ENCODE peak calls at places on chromosome 5, in six cellular contexts. F is aorta; O is activated CD4-positive, alpha-beta T cell treated with anti-CD3 and anti-CD28 coated beads for 48 hours; E is activated T-cell treated with anti-CD3 and anti-CD28 coated beads for 1 hour; B is NCI-H2227 treated with DMSO at 0.1 percent for 48 hours; V is activated naive CD4-positive, alpha-beta T cell treated with anti-CD3 and anti-CD28 coated beads, Interleukin-2, amount 50 U/mL, for 16 hours. N is an unnamed sample.

GRCh38 chr5:127934791-127935256 is 148.7 kb upstream of the SLC12A2 start:
- DNase-seq in F (no peak), B (no peak), V (no peak), O (no peak), E (no peak), N (peak; percentile 70)

GRCh38 chr5:162209005-162209605 is 141.5 kb downstream of the GABRG2 start:
- DNase-seq in F (no peak), V (no peak), O (peak; percentile 9), E (no peak), B (no peak), N (no peak)

GRCh38 chr5:68041293-68041692 is 174.3 kb upstream of the PIK3R1 start:
- DNase-seq in V (no peak), B (no peak), F (peak; percentile 56), O (no peak), E (no peak), N (no peak)

GRCh38 chr5:170562166-170562565 is 58.3 kb downstream of the KCNIP1 start:
- DNase-seq in E (no peak), V (no peak), F (no peak), O (no peak), B (no peak), N (no peak)

GRCh38 chr5:83567741-83568530 is 96.4 kb downstream of the VCAN start:
- DNase-seq in F (no peak), O (no peak), E (no peak), V (no peak), B (no peak), N (no peak)

GRCh38 chr5:122790354-122791123 is 15.7 kb downstream of the SNX2 start:
- DNase-seq in F (no peak), V (no peak), O (no peak), E (no peak), B (no peak), N (no peak)

GRCh38 chr5:161546463-161547301 is at the start of gene GABRB2:
- DNase-seq in B (peak; percentile 33), O (peak; percentile 56), F (peak; percentile 63), V (peak; percentile 21), E (no peak), N (peak; percentile 62)

GRCh38 chr5:25427233-25427632 is 782.5 kb upstream of the CDH10 start:
- DNase-seq in E (no peak), V (no peak), B (no peak), F (no peak), O (no peak), N (no peak)

GRCh38 chr5:92749943-92750342 is 831.1 kb downstream of the NR2F1-AS1 start:
- DNase-seq in B (no peak), V (no peak), O (no peak), E (no peak), F (no peak), N (no peak)

GRCh38 chr5:40401965-40402364 is 277.8 kb upstream of the PTGER4 start:
- DNase-seq in F (no peak), B (no peak), V (peak; percentile 62), O (peak; percentile 65), E (no peak), N (no peak)

GRCh38 chr5:68239485-68239884 is 23.9 kb downstream of the PIK3R1 start:
- DNase-seq in V (peak; percentile 79), E (peak; percentile 65), B (no peak), F (peak; percentile 90), O (peak; percentile 88), N (no peak)

GRCh38 chr5:131671994-131672655 is 37.1 kb upstream of the RAPGEF6 start:
- DNase-seq in F (no peak), B (no peak), O (no peak), E (no peak), V (no peak), N (no peak)

GRCh38 chr5:13648822-13649221 is 295.7 kb downstream of the DNAH5 start:
- DNase-seq in V (no peak), O (no peak), F (no peak), B (no peak), E (no peak), N (no peak)

GRCh38 chr5:38465045-38465444 is 91.4 kb downstream of the LIFR start:
- DNase-seq in V (no peak), O (no peak), B (no peak), F (no peak), E (no peak), N (no peak)

GRCh38 chr5:157469687-157470086 is 9.7 kb downstream of the NIPAL4 start:
- DNase-seq in E (no peak), O (no peak), F (no peak), V (no peak), B (no peak), N (no peak)

GRCh38 chr5:113119271-113119924 is 142.8 kb downstream of the DCP2 start:
- DNase-seq in F (peak; percentile 78), E (no peak), O (no peak), B (no peak), V (no peak), N (no peak)

GRCh38 chr5:30804739-30805313 is 388.7 kb upstream of the CDH6 start:
- DNase-seq in E (no peak), O (no peak), F (no peak), V (no peak), B (no peak), N (no peak)